ENCODE peak calls at places on chromosomes 11 and 22, in seven cellular contexts. One of them, this sample, is unnamed.

GRCh38 chr11:61627831-61628753 is 47.2 kb upstream of the SYT7 start:
- DNase-seq in IMR-90: peak
- DNase-seq in mesendoderm: peak
- DNase-seq in H1: no peak
- DNase-seq in mesenchymal stem cell: peak
- DNase-seq in neuronal stem cell: peak
- DNase-seq in H9: peak
- DNase-seq in this sample: peak

GRCh38 chr11:19049351-19049750 is 11.2 kb downstream of the MRGPRX2 start:
- DNase-seq in mesenchymal stem cell: no peak
- DNase-seq in mesendoderm: no peak
- DNase-seq in IMR-90: no peak
- DNase-seq in neuronal stem cell: no peak
- DNase-seq in H9: no peak
- DNase-seq in H1: no peak
- DNase-seq in this sample: no peak

GRCh38 chr11:68214173-68215086 is 1.3 kb upstream of the KMT5B start:
- DNase-seq in mesenchymal stem cell: no peak
- DNase-seq in mesendoderm: peak
- DNase-seq in H9: peak
- DNase-seq in IMR-90: no peak
- DNase-seq in neuronal stem cell: no peak
- DNase-seq in H1: no peak
- DNase-seq in this sample: no peak

GRCh38 chr11:8287297-8288070 is 23.8 kb upstream of the LMO1 start:
- DNase-seq in mesenchymal stem cell: no peak
- DNase-seq in H9: no peak
- DNase-seq in mesendoderm: no peak
- DNase-seq in neuronal stem cell: no peak
- DNase-seq in IMR-90: no peak
- DNase-seq in H1: no peak
- DNase-seq in this sample: no peak

GRCh38 chr11:125253795-125254525 is 89.4 kb downstream of the PKNOX2 start:
- DNase-seq in mesendoderm: no peak
- DNase-seq in mesenchymal stem cell: peak
- DNase-seq in neuronal stem cell: no peak
- DNase-seq in H9: no peak
- DNase-seq in H1: no peak
- DNase-seq in IMR-90: no peak
- DNase-seq in this sample: no peak

GRCh38 chr11:33531743-33532181 is 168.9 kb downstream of the C11orf91 start:
- DNase-seq in mesendoderm: no peak
- DNase-seq in mesenchymal stem cell: peak
- DNase-seq in IMR-90: peak
- DNase-seq in H9: no peak
- DNase-seq in H1: no peak
- DNase-seq in neuronal stem cell: no peak
- DNase-seq in this sample: no peak

GRCh38 chr11:130561441-130561881 is 113.0 kb downstream of the ADAMTS15 start:
- DNase-seq in mesendoderm: no peak
- DNase-seq in H1: no peak
- DNase-seq in H9: no peak
- DNase-seq in IMR-90: peak
- DNase-seq in mesenchymal stem cell: peak
- DNase-seq in neuronal stem cell: no peak
- DNase-seq in this sample: peak

GRCh38 chr11:2215561-2216399 is 44.2 kb upstream of the TH start:
- DNase-seq in mesendoderm: no peak
- DNase-seq in H1: no peak
- DNase-seq in H9: peak
- DNase-seq in mesenchymal stem cell: no peak
- DNase-seq in neuronal stem cell: no peak
- DNase-seq in IMR-90: no peak
- DNase-seq in this sample: no peak

GRCh38 chr11:112132737-112133136 is 31.2 kb downstream of the IL18 start:
- DNase-seq in H9: no peak
- DNase-seq in mesendoderm: peak
- DNase-seq in mesenchymal stem cell: no peak
- DNase-seq in H1: no peak
- DNase-seq in neuronal stem cell: no peak
- DNase-seq in IMR-90: no peak
- DNase-seq in this sample: no peak

GRCh38 chr11:60785136-60785535 is at the start of gene MS4A10:
- DNase-seq in H1: no peak
- DNase-seq in mesenchymal stem cell: no peak
- DNase-seq in H9: no peak
- DNase-seq in mesendoderm: no peak
- DNase-seq in neuronal stem cell: no peak
- DNase-seq in IMR-90: no peak
- DNase-seq in this sample: no peak

GRCh38 chr11:130547761-130548490 is 99.5 kb downstream of the ADAMTS15 start:
- DNase-seq in H1: no peak
- DNase-seq in mesenchymal stem cell: no peak
- DNase-seq in H9: no peak
- DNase-seq in neuronal stem cell: no peak
- DNase-seq in IMR-90: no peak
- DNase-seq in mesendoderm: no peak
- DNase-seq in this sample: no peak

GRCh38 chr11:95585071-95585751 is 204.4 kb downstream of the FAM76B start:
- DNase-seq in H1: no peak
- DNase-seq in mesenchymal stem cell: peak
- DNase-seq in neuronal stem cell: no peak
- DNase-seq in mesendoderm: no peak
- DNase-seq in IMR-90: peak
- DNase-seq in H9: no peak
- DNase-seq in this sample: no peak

GRCh38 chr11:95585752-95586077 is 203.9 kb downstream of the FAM76B start:
- DNase-seq in neuronal stem cell: no peak
- DNase-seq in IMR-90: no peak
- DNase-seq in mesenchymal stem cell: no peak
- DNase-seq in H9: no peak
- DNase-seq in mesendoderm: no peak
- DNase-seq in H1: no peak
- DNase-seq in this sample: no peak

GRCh38 chr11:95586681-95587080 is 202.9 kb downstream of the FAM76B start:
- DNase-seq in neuronal stem cell: no peak
- DNase-seq in H9: no peak
- DNase-seq in IMR-90: no peak
- DNase-seq in mesenchymal stem cell: no peak
- DNase-seq in mesendoderm: peak
- DNase-seq in H1: no peak
- DNase-seq in this sample: no peak

GRCh38 chr11:95584589-95584988 is 205.0 kb downstream of the FAM76B start:
- DNase-seq in mesenchymal stem cell: no peak
- DNase-seq in H1: no peak
- DNase-seq in IMR-90: no peak
- DNase-seq in mesendoderm: peak
- DNase-seq in neuronal stem cell: no peak
- DNase-seq in H9: no peak
- DNase-seq in this sample: no peak

DNA sequence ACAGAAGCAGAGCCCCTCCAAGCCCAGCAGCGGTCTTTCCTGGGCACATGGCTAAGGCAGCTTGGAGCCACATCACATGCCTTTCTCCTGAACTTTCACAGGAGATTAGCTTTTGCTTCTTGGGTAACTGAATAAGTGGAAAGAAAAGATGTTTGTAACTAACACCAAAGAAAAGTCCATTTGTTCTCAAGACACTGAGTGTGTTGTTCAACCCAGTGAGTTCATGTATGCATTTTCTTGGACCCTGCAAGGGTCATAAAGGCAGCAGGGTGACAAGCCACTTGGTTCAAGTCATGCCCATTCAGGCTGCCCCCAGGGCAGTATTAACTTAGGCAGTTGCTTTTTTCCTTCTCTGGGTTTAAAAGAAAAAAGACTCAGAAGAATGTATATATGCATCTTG is 203.4 kb downstream of the FAM76B start:
- DNase-seq in neuronal stem cell: no peak
- DNase-seq in H9: no peak
- DNase-seq in mesendoderm: peak
- DNase-seq in H1: no peak
- DNase-seq in IMR-90: no peak
- DNase-seq in mesenchymal stem cell: peak
- DNase-seq in this sample: no peak
- H2AK5ac ChIP-seq in neuronal stem cell: no peak
- H2AK5ac ChIP-seq in H9: no peak
- H2AK5ac ChIP-seq in mesendoderm: no peak
- H2AK5ac ChIP-seq in H1: no peak
- H2AK5ac ChIP-seq in IMR-90: peak
- H2AK5ac ChIP-seq in mesenchymal stem cell: no peak
- H2AK5ac ChIP-seq in this sample: no peak

DNA sequence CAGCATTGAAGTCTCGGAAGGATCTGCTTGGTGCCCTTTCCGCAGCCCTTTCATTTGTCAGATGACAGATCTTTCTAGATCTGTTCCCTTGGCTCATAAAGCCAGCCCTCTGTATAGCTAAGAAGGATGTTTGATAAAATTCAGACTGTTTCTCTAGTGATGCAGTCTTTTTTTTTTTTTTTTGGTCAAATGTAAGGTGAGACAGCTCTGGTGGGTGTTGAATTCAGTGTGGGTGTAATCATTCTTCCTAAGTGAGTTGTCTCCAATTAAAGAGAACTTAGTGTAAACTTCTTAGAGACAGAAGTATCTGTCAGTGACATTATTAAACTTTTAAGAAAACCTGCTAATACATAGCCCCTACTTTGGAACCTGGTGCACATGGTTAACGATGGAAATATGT is 53.3 kb downstream of the AAMDC start:
- DNase-seq in mesendoderm: no peak
- DNase-seq in IMR-90: peak
- DNase-seq in mesenchymal stem cell: no peak
- DNase-seq in H9: no peak
- DNase-seq in H1: no peak
- DNase-seq in neuronal stem cell: no peak
- DNase-seq in this sample: no peak
- H2AK5ac ChIP-seq in mesendoderm: no peak
- H2AK5ac ChIP-seq in IMR-90: no peak
- H2AK5ac ChIP-seq in mesenchymal stem cell: no peak
- H2AK5ac ChIP-seq in H9: no peak
- H2AK5ac ChIP-seq in H1: no peak
- H2AK5ac ChIP-seq in neuronal stem cell: no peak
- H2AK5ac ChIP-seq in this sample: no peak

GRCh38 chr22:24271406-24271760 is 752 bp downstream of the SPECC1L start:
- DNase-seq in IMR-90: peak
- DNase-seq in neuronal stem cell: no peak
- DNase-seq in mesendoderm: no peak
- DNase-seq in H9: no peak
- DNase-seq in mesenchymal stem cell: peak
- DNase-seq in H1: no peak
- DNase-seq in this sample: peak

GRCh38 chr22:24270556-24271405 is at the start of gene SPECC1L:
- DNase-seq in neuronal stem cell: peak
- DNase-seq in H1: peak
- DNase-seq in IMR-90: peak
- DNase-seq in H9: peak
- DNase-seq in mesenchymal stem cell: peak
- DNase-seq in mesendoderm: peak
- DNase-seq in this sample: peak

DNA sequence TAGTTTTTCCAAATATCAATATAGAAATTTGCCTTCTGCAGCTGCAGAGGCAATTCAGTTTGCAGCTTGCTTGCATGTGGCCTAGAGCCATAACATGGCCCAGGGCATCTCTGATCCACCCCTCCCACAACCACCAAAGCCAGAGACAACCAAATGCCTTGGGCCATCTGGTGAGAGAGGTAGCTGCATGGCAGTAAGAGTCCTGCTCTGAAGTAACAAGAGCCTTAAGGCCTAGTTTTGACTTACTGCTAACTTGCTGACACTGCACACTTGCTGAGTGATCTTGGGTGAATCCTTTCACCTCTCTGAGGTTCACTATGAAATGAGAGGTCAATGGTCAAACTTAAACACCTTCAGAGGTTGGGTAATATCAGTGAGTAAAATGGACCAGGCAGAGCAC is 4.9 kb upstream of the SPECC1L start:
- DNase-seq in mesenchymal stem cell: no peak
- DNase-seq in mesendoderm: no peak
- DNase-seq in neuronal stem cell: no peak
- DNase-seq in H1: no peak
- DNase-seq in H9: no peak
- DNase-seq in IMR-90: peak
- DNase-seq in this sample: no peak
- H2AK5ac ChIP-seq in mesenchymal stem cell: no peak
- H2AK5ac ChIP-seq in mesendoderm: no peak
- H2AK5ac ChIP-seq in neuronal stem cell: no peak
- H2AK5ac ChIP-seq in H1: no peak
- H2AK5ac ChIP-seq in H9: no peak
- H2AK5ac ChIP-seq in IMR-90: peak
- H2AK5ac ChIP-seq in this sample: no peak

DNA sequence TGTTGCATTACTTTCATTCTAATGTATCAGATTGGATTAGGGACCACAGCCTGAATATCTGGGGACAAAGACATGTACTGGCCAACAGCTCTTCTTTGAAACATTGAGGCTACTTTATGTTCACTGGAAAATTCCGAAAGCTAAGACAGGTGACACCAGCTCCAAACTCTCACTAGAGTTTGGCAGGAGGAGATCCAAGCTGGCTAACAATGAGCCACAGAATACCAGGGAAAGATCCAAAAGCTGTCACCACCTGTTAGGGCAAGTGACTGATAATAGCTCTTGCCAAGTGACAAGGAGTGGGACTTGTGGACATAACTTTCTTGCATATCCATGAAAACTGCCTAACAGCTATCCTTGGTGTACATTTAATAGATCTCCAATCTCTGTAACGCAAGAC is 333.3 kb downstream of the TTC28 start:
- DNase-seq in mesenchymal stem cell: no peak
- DNase-seq in mesendoderm: no peak
- DNase-seq in H1: no peak
- DNase-seq in neuronal stem cell: no peak
- DNase-seq in IMR-90: no peak
- DNase-seq in H9: no peak
- DNase-seq in this sample: no peak
- H2AK5ac ChIP-seq in mesenchymal stem cell: no peak
- H2AK5ac ChIP-seq in mesendoderm: no peak
- H2AK5ac ChIP-seq in H1: no peak
- H2AK5ac ChIP-seq in neuronal stem cell: no peak
- H2AK5ac ChIP-seq in IMR-90: no peak
- H2AK5ac ChIP-seq in H9: no peak
- H2AK5ac ChIP-seq in this sample: no peak

GRCh38 chr22:32055069-32055468 is 12.0 kb downstream of the SLC5A1 start:
- DNase-seq in mesenchymal stem cell: no peak
- DNase-seq in H9: no peak
- DNase-seq in neuronal stem cell: no peak
- DNase-seq in mesendoderm: no peak
- DNase-seq in IMR-90: no peak
- DNase-seq in H1: no peak
- DNase-seq in this sample: no peak
- H2AK5ac ChIP-seq in mesenchymal stem cell: no peak
- H2AK5ac ChIP-seq in H9: no peak
- H2AK5ac ChIP-seq in neuronal stem cell: no peak
- H2AK5ac ChIP-seq in mesendoderm: no peak
- H2AK5ac ChIP-seq in IMR-90: no peak
- H2AK5ac ChIP-seq in H1: no peak
- H2AK5ac ChIP-seq in this sample: no peak